ENCODE peak calls at places on chromosome X, in seven cellular contexts. B, S, Q, O, M, Y and V are unnamed samples.
A peak's percentile ranks its signal among the peaks of the same experiment; 100 is the strongest.

GRCh38 chrX:40153335-40154221 is 55.8 kb upstream of the BCOR start:
- DNase-seq in B (peak; percentile 51), S (no peak), Q (peak; percentile 44), O (peak; percentile 61), M (peak; percentile 53), Y (no peak), V (no peak)

GRCh38 chrX:77451041-77451440 is 3.9 kb downstream of the FGF16 start:
- DNase-seq in B (no peak), S (no peak), Q (peak; percentile 2), O (no peak), M (peak; percentile 19), Y (no peak), V (peak; percentile 52)

GRCh38 chrX:120271218-120271617 is 20.6 kb downstream of the ZBTB33 start:
- DNase-seq in B (no peak), S (no peak), Q (no peak), O (no peak), M (no peak), Y (no peak), V (no peak)

GRCh38 chrX:46152756-46153155 is 392.5 kb downstream of the ZNF674 start:
- DNase-seq in B (no peak), S (no peak), Q (no peak), O (no peak), M (no peak), Y (no peak), V (no peak)

GRCh38 chrX:149512225-149512885 is 7.2 kb upstream of the IDS start:
- DNase-seq in B (peak; percentile 60), S (peak; percentile 27), Q (peak; percentile 75), O (peak; percentile 71), M (peak; percentile 65), Y (peak; percentile 61), V (peak; percentile 38)

GRCh38 chrX:2848806-2849420 is 20.2 kb downstream of the GYG2 start:
- DNase-seq in B (no peak), S (no peak), Q (peak; percentile 68), O (no peak), M (peak; percentile 40), Y (peak; percentile 56), V (peak; percentile 54)

GRCh38 chrX:31374786-31375185 is 302.9 kb upstream of the FTHL17 start:
- DNase-seq in B (no peak), S (no peak), Q (peak; percentile 53), O (peak; percentile 34), M (no peak), Y (no peak), V (no peak)

GRCh38 chrX:71181558-71181909 is 36.9 kb downstream of the NLGN3 start:
- DNase-seq in B (no peak), S (no peak), Q (no peak), O (peak; percentile 34), M (no peak), Y (no peak), V (no peak)

GRCh38 chrX:20515841-20516461 is 249.2 kb upstream of the RPS6KA3 start:
- DNase-seq in B (no peak), S (no peak), Q (peak; percentile 77), O (no peak), M (peak; percentile 79), Y (no peak), V (peak; percentile 90)

GRCh38 chrX:21996872-21997271 is 35.3 kb upstream of the PHEX start:
- DNase-seq in B (no peak), S (no peak), Q (no peak), O (no peak), M (peak; percentile 70), Y (no peak), V (peak; percentile 84)

GRCh38 chrX:20067709-20068315 is 48.9 kb downstream of the MAP7D2 start:
- DNase-seq in B (no peak), S (peak; percentile 9), Q (peak; percentile 71), O (no peak), M (peak; percentile 79), Y (peak; percentile 19), V (peak; percentile 88)

GRCh38 chrX:12007881-12008280 is 130.4 kb upstream of the FRMPD4 start:
- DNase-seq in B (no peak), S (no peak), Q (no peak), O (no peak), M (peak; percentile 71), Y (no peak), V (peak; percentile 84)

GRCh38 chrX:142076633-142077032 is 128.5 kb downstream of the MAGEC2 start:
- DNase-seq in B (no peak), S (no peak), Q (no peak), O (no peak), M (no peak), Y (no peak), V (no peak)

DNA sequence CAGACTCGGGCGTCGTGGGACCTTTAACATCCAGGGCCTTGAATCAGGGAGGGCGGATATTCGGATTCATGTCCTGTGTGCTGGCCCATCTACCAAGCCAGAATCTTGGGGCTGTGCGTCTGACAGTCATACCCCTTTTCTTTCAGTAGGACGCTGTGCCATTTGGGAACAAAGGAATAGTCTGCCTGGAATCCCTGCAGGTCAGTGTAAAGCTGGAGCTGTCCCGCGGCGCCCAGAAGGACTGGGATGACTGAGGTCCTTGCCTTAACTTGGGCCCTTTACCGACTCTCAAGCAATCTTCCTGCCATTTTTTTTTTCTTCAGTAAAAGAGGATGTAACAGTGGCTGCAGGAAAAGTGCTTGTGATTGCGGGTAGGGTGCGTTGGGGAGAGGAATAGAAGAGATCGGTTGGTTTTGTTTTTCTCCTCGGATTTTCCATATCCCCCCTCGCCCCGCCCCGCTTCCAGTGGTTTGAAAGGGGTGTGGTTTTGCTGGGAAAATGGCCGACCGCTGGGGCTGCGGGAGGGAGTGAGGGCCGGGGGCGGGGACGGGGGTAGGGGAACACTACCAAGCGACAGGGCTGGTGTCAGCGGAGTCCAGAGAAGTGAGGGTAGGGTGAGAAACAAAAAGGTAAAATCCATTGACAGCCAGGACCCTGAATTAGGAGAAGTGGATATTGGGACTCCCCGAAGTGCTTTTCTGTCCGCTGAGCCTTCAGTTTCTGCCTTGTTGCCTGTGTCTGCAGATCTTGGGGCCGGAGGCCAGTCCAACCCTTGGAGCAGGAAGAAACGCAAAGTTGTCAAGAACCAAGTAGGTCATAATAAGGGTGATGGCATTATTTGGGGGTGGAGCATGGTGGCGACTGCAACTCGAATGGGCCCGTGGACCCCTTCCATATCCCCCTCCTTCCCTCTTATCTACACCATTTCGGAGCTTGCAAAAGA is 749 bp downstream of the ARMCX1 start:
- DNase-seq in B (peak; percentile 59), S (peak; percentile 32), Q (peak; percentile 57), O (peak; percentile 41), M (peak; percentile 66), Y (no peak), V (peak; percentile 20)
- H3K4ac ChIP-seq in B (no peak overlapping the region), S (no peak overlapping the region), Q (no peak overlapping the region), O (no peak overlapping the region), M (peak overlapping the region; percentile 86), Y (peak overlapping the region; percentile 83), V (peak overlapping the region; percentile 82)

DNA sequence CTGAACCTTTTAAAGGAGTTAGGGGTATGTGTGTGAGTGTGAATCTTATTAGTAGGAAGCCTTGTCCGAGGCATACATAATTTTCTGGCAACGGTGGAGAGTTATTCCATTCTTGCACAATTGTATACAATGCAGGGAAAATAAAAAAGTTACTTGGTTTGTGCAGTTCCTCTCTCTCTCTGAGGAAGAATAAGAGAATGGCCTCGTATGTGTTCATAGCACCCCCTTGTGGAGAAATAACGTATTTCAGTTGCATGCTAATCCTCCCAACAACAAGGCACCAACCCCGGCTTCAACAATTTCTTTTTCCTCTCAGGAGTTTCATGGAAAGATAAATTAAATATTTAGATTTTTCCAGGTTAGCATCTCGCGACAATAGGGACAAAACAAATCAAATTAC is 33.7 kb upstream of the FGF13 start:
- DNase-seq in B (no peak), S (peak; percentile 55), Q (peak; percentile 60), O (no peak), M (peak; percentile 20), Y (no peak), V (peak; percentile 60)
- H3K4ac ChIP-seq in B (no peak overlapping the region), S (no peak overlapping the region), Q (no peak overlapping the region), O (no peak overlapping the region), M (no peak overlapping the region), Y (no peak overlapping the region), V (no peak overlapping the region)

GRCh38 chrX:41923257-41923924 is at the start of gene CASK:
- DNase-seq in B (peak; percentile 88), S (peak; percentile 90), Q (peak; percentile 91), O (peak; percentile 94), M (peak; percentile 87), Y (peak; percentile 84), V (peak; percentile 87)

GRCh38 chrX:41921492-41922124 is 1.7 kb downstream of the CASK start:
- DNase-seq in B (no peak), S (no peak), Q (peak; percentile 13), O (no peak), M (peak; percentile 61), Y (no peak), V (peak; percentile 37)

GRCh38 chrX:41922125-41922521 is 1.2 kb downstream of the CASK start:
- DNase-seq in B (no peak), S (no peak), Q (no peak), O (no peak), M (peak; percentile 52), Y (no peak), V (peak; percentile 27)

GRCh38 chrX:41922694-41923171 is 621 bp downstream of the CASK start:
- DNase-seq in B (peak; percentile 49), S (no peak), Q (peak; percentile 30), O (peak; percentile 42), M (peak; percentile 33), Y (no peak), V (no peak)

GRCh38 chrX:41923925-41924693 is 755 bp upstream of the CASK start:
- DNase-seq in B (no peak), S (no peak), Q (peak; percentile 51), O (peak; percentile 40), M (peak; percentile 64), Y (peak; percentile 21), V (peak; percentile 26)
- H3K4ac ChIP-seq in B (no peak overlapping the region), S (no peak overlapping the region), Q (peak overlapping the region; percentile 9), O (no peak overlapping the region), M (no peak overlapping the region), Y (peak overlapping the region; percentile 55), V (no peak overlapping the region)

GRCh38 chrX:41320393-41320792 is 13.6 kb upstream of the DDX3X start:
- DNase-seq in B (no peak), S (no peak), Q (no peak), O (no peak), M (no peak), Y (no peak), V (no peak)

GRCh38 chrX:41312786-41313185 is 21.2 kb upstream of the DDX3X start:
- DNase-seq in B (no peak), S (no peak), Q (no peak), O (no peak), M (no peak), Y (no peak), V (no peak)

GRCh38 chrX:41314204-41314603 is 19.8 kb upstream of the DDX3X start:
- DNase-seq in B (no peak), S (no peak), Q (no peak), O (no peak), M (no peak), Y (no peak), V (no peak)

GRCh38 chrX:41313419-41313818 is 20.5 kb upstream of the DDX3X start:
- DNase-seq in B (no peak), S (no peak), Q (no peak), O (no peak), M (peak; percentile 65), Y (peak; percentile 56), V (peak; percentile 94)

DNA sequence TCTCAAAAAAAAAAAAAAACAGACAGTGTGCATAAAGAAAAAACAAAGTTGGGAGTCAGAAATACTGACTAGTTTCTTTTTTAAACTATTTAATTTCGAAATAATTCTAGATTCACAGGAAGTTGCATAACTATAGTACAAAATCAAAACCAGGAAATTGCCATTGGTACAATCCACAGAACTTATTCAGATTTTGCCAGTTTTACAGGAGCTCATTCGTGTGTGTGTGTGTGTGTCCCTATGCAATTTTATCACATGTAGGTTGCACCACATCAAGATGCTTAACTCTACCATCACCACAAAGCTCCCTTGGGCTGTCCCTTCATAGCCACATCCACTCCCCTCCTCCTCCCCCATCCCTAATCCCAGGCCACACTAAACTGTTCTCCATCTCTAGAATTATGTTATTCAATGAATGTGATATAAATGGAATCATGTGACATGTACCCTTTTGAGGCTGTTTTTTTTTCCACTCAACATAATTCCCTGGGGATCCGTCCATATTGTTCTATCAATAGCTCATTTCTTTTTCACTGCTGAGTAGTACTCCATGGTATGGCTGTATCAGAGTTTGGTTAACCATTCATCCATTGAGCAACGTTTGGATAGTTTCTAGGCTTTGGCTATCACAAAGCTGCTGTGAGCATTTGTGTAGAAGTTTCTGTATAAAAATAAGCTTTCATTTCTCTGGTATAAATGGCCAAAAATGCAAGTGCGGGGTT is 16.3 kb upstream of the DDX3X start:
- DNase-seq in B (no peak), S (no peak), Q (no peak), O (no peak), M (no peak), Y (no peak), V (no peak)
- H3K4ac ChIP-seq in B (no peak overlapping the region), S (no peak overlapping the region), Q (no peak overlapping the region), O (no peak overlapping the region), M (no peak overlapping the region), Y (no peak overlapping the region), V (no peak overlapping the region)